ENCODE peak calls at places on chromosome 3, in six cellular contexts. M is left lung; D is activated CD8-positive, alpha-beta memory T cell treated with anti-CD3 and anti-CD28 coated beads for 24 hours; C is tibial artery; G is uterus; Z is effector memory CD8-positive, alpha-beta T cell. B is an unnamed sample.

GRCh38 chr3:27591321-27591711 is 107.1 kb upstream of the SLC4A7 start:
- DNase-seq in M (no peak), C (no peak), G (no peak), Z (no peak), D (no peak), B (no peak)

GRCh38 chr3:14113964-14114667 is 10.6 kb downstream of the CHCHD4 start:
- DNase-seq in Z (no peak), G (no peak), C (no peak), D (no peak), M (no peak), B (no peak)

GRCh38 chr3:40504636-40505430 is 1.0 kb upstream of the ZNF620 start:
- DNase-seq in Z (no peak), D (no peak), C (peak; percentile 67), G (no peak), M (no peak), B (peak; percentile 77)

GRCh38 chr3:46678280-46678679 is 15.2 kb downstream of the ALS2CL start:
- DNase-seq in G (no peak), D (no peak), Z (no peak), M (peak; percentile 68), C (no peak), B (no peak)

GRCh38 chr3:183341545-183342288 is 86.7 kb downstream of the MCF2L2 start:
- DNase-seq in G (no peak), M (no peak), D (no peak), Z (no peak), C (no peak), B (no peak)

GRCh38 chr3:32238027-32238815 is at the start of gene CMTM8:
- DNase-seq in D (peak; percentile 76), M (peak; percentile 90), Z (peak; percentile 17), C (peak; percentile 29), G (peak; percentile 19), B (no peak)

GRCh38 chr3:56796202-56796601 is 5.5 kb downstream of the ARHGEF3 start:
- DNase-seq in Z (no peak), M (no peak), D (peak; percentile 61), G (no peak), C (no peak), B (peak; percentile 24)

GRCh38 chr3:52444860-52445793 is at the start of gene SEMA3G:
- DNase-seq in Z (peak; percentile 69), D (peak; percentile 86), C (peak; percentile 75), G (no peak), M (peak; percentile 93), B (no peak)

GRCh38 chr3:1883489-1883888 is 215.2 kb upstream of the CNTN4 start:
- DNase-seq in M (no peak), Z (no peak), G (no peak), D (no peak), C (no peak), B (no peak)

GRCh38 chr3:21912656-21913055 is 161.6 kb upstream of the ZNF385D start:
- DNase-seq in C (no peak), G (no peak), Z (no peak), M (no peak), D (no peak), B (no peak)

GRCh38 chr3:9079674-9080073 is 116.4 kb upstream of the RAD18 start:
- DNase-seq in M (no peak), C (no peak), Z (no peak), D (no peak), G (no peak), B (no peak)

GRCh38 chr3:141336672-141337522 is 31.4 kb upstream of the ZBTB38 start:
- DNase-seq in Z (no peak), G (no peak), M (no peak), C (no peak), D (no peak), B (no peak)

GRCh38 chr3:52719618-52720017 is 13.7 kb downstream of the SPCS1 start:
- DNase-seq in M (no peak), C (no peak), D (no peak), Z (no peak), G (no peak), B (no peak)

GRCh38 chr3:9100132-9100894 is 137.0 kb upstream of the RAD18 start:
- DNase-seq in C (no peak), M (no peak), G (no peak), D (no peak), Z (no peak), B (no peak)

GRCh38 chr3:184222521-184222920 is 6.9 kb upstream of the VWA5B2 start:
- DNase-seq in D (no peak), G (no peak), M (no peak), C (no peak), Z (no peak), B (no peak)

GRCh38 chr3:149655826-149656599 is 1.8 kb downstream of the WWTR1 start:
- DNase-seq in C (no peak), M (no peak), G (no peak), Z (no peak), D (no peak), B (no peak)